ENCODE peak calls at places on chromosomes 2 and 18, in six cellular contexts. E is HCT116, C is K562, R is endothelial cell of umbilical vein, Q is GM23338, O is HepG2. V is an unnamed sample.

GRCh38 chr2:145692971-145693478 is 1173.1 kb upstream of the ZEB2 start:
- DNase-seq in E (no peak), C (peak), R (no peak), Q (no peak), O (peak), V (no peak)

GRCh38 chr2:64854773-64855237 is 134.4 kb upstream of the SLC1A4 start:
- DNase-seq in E (no peak), C (peak), R (no peak), Q (no peak), O (no peak), V (no peak)

GRCh38 chr2:178870703-178871102 is 63.5 kb upstream of the TTN start:
- DNase-seq in E (no peak), C (no peak), R (peak), Q (no peak), O (no peak), V (no peak)

GRCh38 chr2:127456960-127457359 is 38.7 kb downstream of the PROC start:
- DNase-seq in E (no peak), C (no peak), R (no peak), Q (no peak), O (no peak), V (no peak)

GRCh38 chr2:233440314-233440713 is 86.0 kb downstream of the DGKD start:
- DNase-seq in E (no peak), C (no peak), R (no peak), Q (no peak), O (no peak), V (no peak)

GRCh38 chr2:141497262-141497661 is 633.6 kb downstream of the LRP1B start:
- DNase-seq in E (no peak), C (no peak), R (no peak), Q (no peak), O (no peak), V (no peak)

GRCh38 chr2:98936917-98937351 is 909 bp upstream of the CRACDL start:
- DNase-seq in E (no peak), C (no peak), R (no peak), Q (peak), O (no peak), V (no peak)

GRCh38 chr18:24136967-24137373 is 1.9 kb upstream of the CABYR start:
- DNase-seq in E (no peak), C (no peak), R (no peak), Q (peak), O (no peak), V (no peak)

GRCh38 chr2:39401319-39401718 is 35.8 kb downstream of the MAP4K3 start:
- DNase-seq in E (no peak), C (no peak), R (no peak), Q (no peak), O (no peak), V (no peak)

GRCh38 chr2:71889991-71890684 is 257.5 kb downstream of the CYP26B1 start:
- DNase-seq in E (no peak), C (no peak), R (no peak), Q (no peak), O (no peak), V (no peak)

GRCh38 chr2:216482640-216483039 is 16.0 kb upstream of the RPL37A start:
- DNase-seq in E (no peak), C (no peak), R (no peak), Q (no peak), O (no peak), V (no peak)

GRCh38 chr2:55311444-55311870 is 42.4 kb upstream of the MTIF2 start:
- DNase-seq in E (no peak), C (peak), R (peak), Q (peak), O (no peak), V (no peak)

GRCh38 chr2:110126926-110127325 is 11.3 kb upstream of the MALL start:
- DNase-seq in E (no peak), C (no peak), R (no peak), Q (no peak), O (peak), V (no peak)

GRCh38 chr2:24722141-24722790 is 70.9 kb downstream of the PTRHD1 start:
- DNase-seq in E (no peak), C (no peak), R (no peak), Q (no peak), O (no peak), V (no peak)

GRCh38 chr2:237538901-237539300 is 27.5 kb upstream of the PRLH start:
- DNase-seq in E (no peak), C (no peak), R (no peak), Q (no peak), O (no peak), V (no peak)

GRCh38 chr18:50836521-50836957 is 16.7 kb upstream of the MRO start:
- DNase-seq in E (no peak), C (no peak), R (peak), Q (no peak), O (no peak), V (no peak)

GRCh38 chr2:58532641-58533040 is 291.5 kb upstream of the FANCL start:
- DNase-seq in E (no peak), C (no peak), R (no peak), Q (no peak), O (no peak), V (no peak)

GRCh38 chr2:196635156-196635555 is 4.4 kb upstream of the CCDC150 start:
- DNase-seq in E (no peak), C (no peak), R (peak), Q (no peak), O (no peak), V (no peak)

GRCh38 chr2:116094196-116094595 is 1651.8 kb downstream of the DPP10 start:
- DNase-seq in E (no peak), C (no peak), R (no peak), Q (peak), O (no peak), V (no peak)

GRCh38 chr18:1014496-1014895 is 109.8 kb downstream of the ADCYAP1 start:
- DNase-seq in E (no peak), C (no peak), R (no peak), Q (peak), O (no peak), V (no peak)

GRCh38 chr2:229884775-229885699 is 36.8 kb downstream of the TRIP12 start:
- DNase-seq in E (no peak), C (no peak), R (no peak), Q (no peak), O (no peak), V (no peak)

GRCh38 chr2:35508601-35509000 is 847.0 kb upstream of the CRIM1 start:
- DNase-seq in E (no peak), C (no peak), R (peak), Q (no peak), O (no peak), V (no peak)

GRCh38 chr2:102337481-102338386 is 17.9 kb upstream of the IL18R1 start:
- DNase-seq in E (no peak), C (no peak), R (peak), Q (no peak), O (no peak), V (no peak)

GRCh38 chr2:97660044-97660774 is 3.6 kb downstream of the ACTR1B start:
- DNase-seq in E (no peak), C (no peak), R (no peak), Q (no peak), O (no peak), V (no peak)

GRCh38 chr2:236240228-236240990 is 23.8 kb downstream of the ASB18 start:
- DNase-seq in E (no peak), C (no peak), R (no peak), Q (peak), O (no peak), V (no peak)

GRCh38 chr2:29189052-29189451 is 73.8 kb downstream of the CLIP4 start:
- DNase-seq in E (no peak), C (no peak), R (no peak), Q (no peak), O (no peak), V (no peak)

GRCh38 chr18:72233106-72233505 is 311.0 kb downstream of the CBLN2 start:
- DNase-seq in E (no peak), C (no peak), R (no peak), Q (no peak), O (no peak), V (no peak)

GRCh38 chr2:118177318-118177717 is 89.0 kb downstream of the INSIG2 start:
- DNase-seq in E (no peak), C (no peak), R (no peak), Q (no peak), O (no peak), V (no peak)
- TF ChIP-seq EZH2 in E (no peak), C (no peak), R (no peak), Q (no peak), O (no peak), V (no peak)

GRCh38 chr2:38163579-38163978 is 87.6 kb upstream of the CYP1B1 start:
- DNase-seq in E (no peak), C (no peak), R (no peak), Q (no peak), O (no peak), V (no peak)
- TF ChIP-seq POLR2AphosphoS5 in E (no peak), C (no peak), R (no peak), Q (no peak), O (no peak), V (no peak)

DNA sequence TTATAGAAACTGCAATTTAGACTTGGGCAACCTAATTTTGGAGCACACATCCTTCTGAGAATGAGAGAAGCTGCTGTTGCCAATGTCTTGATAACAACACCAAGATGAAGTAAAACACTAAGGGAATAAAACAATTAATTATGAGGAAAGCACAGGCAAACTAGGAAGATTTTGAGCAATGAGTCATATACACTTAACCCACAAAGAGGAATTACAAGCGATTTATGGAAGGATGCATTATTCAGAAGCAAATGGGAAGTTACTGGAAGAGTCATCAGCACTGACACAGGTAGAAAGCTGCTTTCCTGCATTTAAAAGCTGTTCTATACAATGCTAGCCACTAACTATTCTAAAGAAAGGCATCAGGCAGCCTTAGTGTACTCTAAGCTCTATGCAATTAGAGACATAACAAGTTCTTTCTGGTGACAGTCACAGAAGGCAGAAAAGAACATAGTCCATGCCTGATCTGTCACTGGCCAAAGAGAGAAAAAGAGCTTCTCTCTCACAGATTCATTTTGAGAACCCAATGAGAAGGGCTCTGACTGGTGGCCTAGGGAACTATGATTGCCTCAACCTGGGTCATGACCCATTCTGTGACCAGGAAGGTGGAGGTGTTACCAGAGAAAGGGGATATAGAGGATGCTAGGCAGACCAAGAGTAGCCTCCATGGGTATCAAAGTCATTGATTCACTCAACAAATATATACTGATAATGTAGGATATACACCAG is 45.4 kb downstream of the M1AP start:
- DNase-seq in E (no peak), C (no peak), R (no peak), Q (no peak), O (no peak), V (no peak)
- TF ChIP-seq EZH2 in E (no peak), C (no peak), R (no peak), Q (no peak), O (no peak), V (no peak)

GRCh38 chr2:18949871-18950597 is 360.7 kb upstream of the NT5C1B start:
- DNase-seq in E (no peak), C (no peak), R (no peak), Q (no peak), O (no peak), V (no peak)

DNA sequence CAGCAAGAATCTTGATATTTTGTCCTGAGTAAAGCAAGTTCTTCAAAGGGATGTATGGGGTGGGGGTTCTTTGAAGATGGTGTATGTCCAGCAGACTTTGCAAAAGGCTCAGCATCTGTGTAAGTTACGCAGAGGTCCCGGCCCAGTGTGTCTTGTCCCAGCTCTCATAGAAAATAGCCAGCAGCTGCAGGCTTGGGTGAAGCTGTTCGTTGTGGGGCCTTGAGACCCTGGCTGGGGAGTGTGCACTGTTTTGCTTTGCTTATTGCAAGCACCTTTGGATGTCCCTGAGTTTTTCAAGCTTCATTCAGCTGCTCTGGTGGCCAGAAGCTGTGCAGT is 361.2 kb upstream of the NT5C1B start:
- DNase-seq in E (no peak), C (no peak), R (no peak), Q (no peak), O (no peak), V (no peak)
- TF ChIP-seq POLR2AphosphoS5 in E (no peak), C (no peak), R (no peak), Q (no peak), O (no peak), V (no peak)

V was measured in SK-N-MC.